ENCODE peak calls at places on chromosome 5, in seven cellular contexts. M, H, N, K, Y, L and A are unnamed samples.
A peak's percentile ranks its signal among the peaks of the same experiment; 100 is the strongest.

GRCh38 chr5:148205865-148206264 is 3.0 kb downstream of the SPINK6 start:
- DNase-seq in H (no peak), M (no peak), Y (no peak), K (no peak), L (no peak), N (no peak), A (no peak)

GRCh38 chr5:112289465-112289864 is 129.6 kb downstream of the EPB41L4A start:
- DNase-seq in K (no peak), N (no peak), M (no peak), L (no peak), Y (no peak), H (no peak), A (peak; percentile 45)

GRCh38 chr5:10695055-10695649 is 65.9 kb downstream of the DAP start:
- DNase-seq in Y (no peak), K (no peak), H (peak; percentile 83), L (peak; percentile 63), N (peak; percentile 16), M (no peak), A (peak; percentile 79)

GRCh38 chr5:125700380-125700856 is 722.8 kb upstream of the GRAMD2B start:
- DNase-seq in H (no peak), M (no peak), N (peak; percentile 39), L (no peak), Y (no peak), K (no peak), A (peak; percentile 4)

GRCh38 chr5:142013734-142014495 is 1.1 kb upstream of the GNPDA1 start:
- DNase-seq in M (no peak), Y (no peak), K (no peak), L (peak; percentile 43), H (no peak), N (peak; percentile 68), A (no peak)

GRCh38 chr5:169065400-169065799 is 235.5 kb downstream of the SLIT3 start:
- DNase-seq in N (no peak), M (no peak), H (no peak), K (no peak), Y (no peak), L (no peak), A (no peak)

GRCh38 chr5:158570502-158570901 is 529.2 kb downstream of the EBF1 start:
- DNase-seq in M (no peak), Y (no peak), H (no peak), K (no peak), L (no peak), N (no peak), A (no peak)

GRCh38 chr5:67677422-67677970 is 480.9 kb upstream of the CD180 start:
- DNase-seq in H (no peak), Y (no peak), M (no peak), L (no peak), K (no peak), N (no peak), A (peak; percentile 26)

GRCh38 chr5:71932649-71933338 is 174.5 kb upstream of the MAP1B start:
- DNase-seq in L (peak; percentile 56), K (no peak), N (peak; percentile 76), Y (no peak), M (peak; percentile 36), H (no peak), A (no peak)

GRCh38 chr5:141564216-141564692 is 54.5 kb downstream of the DIAPH1 start:
- DNase-seq in H (peak; percentile 59), K (peak; percentile 84), L (peak; percentile 73), N (peak; percentile 95), M (peak; percentile 95), Y (peak; percentile 62), A (peak; percentile 99)

GRCh38 chr5:172224996-172225395 is 31.0 kb downstream of the EFCAB9 start:
- DNase-seq in M (no peak), N (no peak), H (peak; percentile 47), K (peak; percentile 13), L (no peak), Y (no peak), A (no peak)
- TF ChIP-seq JUND in M (no peak), N (no peak), H (no peak), K (no peak), L (no peak), Y (no peak), A (no peak)

DNA sequence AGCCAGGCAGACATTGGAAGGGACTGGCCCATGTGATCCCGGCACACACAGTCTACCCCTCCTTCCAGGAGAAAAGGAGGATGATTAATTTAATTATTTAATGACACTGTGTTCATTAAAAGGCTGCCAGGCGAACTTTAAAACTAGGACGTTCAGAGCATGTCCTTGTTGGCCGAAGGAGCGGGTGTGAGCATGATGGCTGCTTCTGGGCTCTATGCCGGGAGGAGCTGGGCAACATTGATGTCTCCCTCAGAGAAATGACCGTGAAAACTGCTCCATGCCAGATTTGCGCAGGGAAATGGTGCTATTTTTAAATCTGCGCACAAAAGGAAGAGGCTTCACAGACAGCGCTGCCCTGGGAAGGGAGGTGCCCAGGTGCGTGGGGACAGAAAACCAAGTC is 284.9 kb upstream of the IRX4 start:
- DNase-seq in K (no peak), M (no peak), L (no peak), N (no peak), H (no peak), Y (no peak), A (no peak)
- TF ChIP-seq JUND in K (no peak), M (no peak), L (no peak), N (no peak), H (no peak), Y (no peak), A (no peak)

GRCh38 chr5:123142206-123142915 is 53.3 kb downstream of the PRDM6 start:
- DNase-seq in M (no peak), L (no peak), Y (no peak), N (no peak), H (no peak), K (no peak), A (no peak)
- TF ChIP-seq JUND in M (no peak), L (no peak), Y (no peak), N (no peak), H (no peak), K (no peak), A (no peak)

GRCh38 chr5:73282923-73283322 is 109.9 kb downstream of the TMEM174 start:
- DNase-seq in Y (no peak), L (no peak), K (no peak), N (no peak), H (no peak), M (no peak), A (peak; percentile 35)
- TF ChIP-seq JUND in Y (no peak), L (no peak), K (no peak), N (no peak), H (no peak), M (no peak), A (no peak)

GRCh38 chr5:55538621-55539020 is 3.9 kb upstream of the PLPP1 start:
- DNase-seq in K (peak; percentile 33), Y (no peak), L (no peak), H (no peak), M (no peak), N (no peak), A (no peak)
- TF ChIP-seq JUND in K (no peak), Y (no peak), L (no peak), H (no peak), M (no peak), N (no peak), A (no peak)

GRCh38 chr5:174327317-174327864 is 281.9 kb downstream of the NSG2 start:
- DNase-seq in N (peak; percentile 42), L (peak; percentile 82), Y (peak; percentile 76), K (no peak), H (peak; percentile 77), M (peak; percentile 75), A (peak; percentile 90)
- TF ChIP-seq JUND in N (no peak), L (no peak), Y (no peak), K (no peak), H (no peak), M (no peak), A (no peak)